ENCODE peak calls at places on chromosomes 6 and 20, in nine cellular contexts. V, R, C, A, G, E, S, Y and W are unnamed samples.

GRCh38 chr6:106084106-106084963 is 1.8 kb upstream of the PRDM1 start:
- DNase-seq in R (peak; percentile 79), S (peak; percentile 46), C (peak; percentile 44), E (peak; percentile 89), G (peak; percentile 30), A (peak; percentile 45), V (peak; percentile 72), Y (peak; percentile 47), W (no peak)

GRCh38 chr6:149138699-149139294 is 178.7 kb upstream of the TAB2 start:
- DNase-seq in A (no peak), V (no peak), E (no peak), R (no peak), Y (no peak), C (no peak), S (no peak), G (no peak), W (no peak)

GRCh38 chr6:106005013-106005412 is 81.1 kb upstream of the PRDM1 start:
- DNase-seq in Y (no peak), S (no peak), C (no peak), A (no peak), G (no peak), E (no peak), R (no peak), V (no peak), W (no peak)

GRCh38 chr6:30743099-30744053 is 889 bp upstream of the FLOT1 start:
- DNase-seq in E (no peak), C (peak; percentile 74), S (peak; percentile 62), A (no peak), R (peak; percentile 45), G (no peak), Y (no peak), V (no peak), W (no peak)

GRCh38 chr6:79946242-79946641 is 1.1 kb downstream of the ELOVL4 start:
- DNase-seq in V (peak; percentile 29), R (peak; percentile 29), C (no peak), E (peak; percentile 32), G (no peak), A (no peak), Y (peak; percentile 37), S (no peak), W (no peak)

GRCh38 chr6:144922120-144922722 is 637.1 kb downstream of the UTRN start:
- DNase-seq in S (no peak), A (no peak), G (no peak), C (no peak), E (peak; percentile 68), V (peak; percentile 51), Y (no peak), R (no peak), W (no peak)

GRCh38 chr6:3594196-3594595 is 137.3 kb upstream of the SLC22A23 start:
- DNase-seq in V (no peak), Y (no peak), G (no peak), E (peak; percentile 34), C (no peak), S (no peak), R (no peak), A (no peak), W (no peak)

GRCh38 chr20:50027611-50028105 is 44.9 kb downstream of the SNAI1 start:
- DNase-seq in G (no peak), C (peak; percentile 76), Y (no peak), A (peak; percentile 66), R (no peak), S (peak; percentile 30), V (peak; percentile 47), E (peak; percentile 86), W (no peak)

GRCh38 chr20:703426-703825 is 27.8 kb upstream of the SCRT2 start:
- DNase-seq in E (no peak), S (no peak), R (no peak), C (no peak), Y (no peak), G (no peak), V (no peak), A (no peak), W (no peak)

GRCh38 chr20:49523767-49524360 is 41.4 kb upstream of the KCNB1 start:
- DNase-seq in G (no peak), V (no peak), Y (no peak), A (no peak), C (no peak), R (no peak), E (no peak), S (no peak), W (no peak)

GRCh38 chr6:139308936-139309603 is 17.3 kb upstream of the TXLNB start:
- DNase-seq in C (no peak), E (peak; percentile 76), V (no peak), Y (no peak), A (no peak), S (peak; percentile 47), R (no peak), G (no peak), W (no peak)

GRCh38 chr6:148293181-148293995 is 49.2 kb upstream of the SASH1 start:
- DNase-seq in A (no peak), G (no peak), C (no peak), R (no peak), V (no peak), S (no peak), E (no peak), Y (no peak), W (no peak)

GRCh38 chr6:26215200-26216014 is 128.2 kb downstream of the HFE start:
- DNase-seq in Y (no peak), G (no peak), C (peak; percentile 49), R (no peak), E (no peak), V (no peak), A (no peak), S (no peak), W (no peak)

GRCh38 chr6:154161689-154162088 is 122.6 kb downstream of the OPRM1 start:
- DNase-seq in E (no peak), S (no peak), V (no peak), R (peak; percentile 27), Y (no peak), G (peak; percentile 14), C (no peak), A (no peak), W (no peak)

GRCh38 chr20:45039470-45039811 is 61.5 kb downstream of the KCNS1 start:
- DNase-seq in Y (no peak), S (no peak), E (no peak), R (no peak), A (no peak), V (no peak), C (no peak), G (no peak), W (no peak)

GRCh38 chr6:1143655-1144054 is 168.2 kb upstream of the FOXQ1 start:
- DNase-seq in R (no peak), V (no peak), G (no peak), Y (no peak), C (no peak), E (no peak), A (no peak), S (no peak), W (no peak)